ENCODE peak calls at places on chromosomes 6 and 20, in ten cellular contexts. D, Q, O, Z, K, J, M, F, H and N are unnamed samples.

GRCh38 chr6:15389079-15389758 is 143.3 kb downstream of the JARID2 start:
- DNase-seq in D (no peak), Q (no peak), O (no peak), Z (no peak), K (no peak), J (peak; percentile 61), M (no peak), F (peak; percentile 21), H (peak; percentile 30), N (no peak)

GRCh38 chr6:50819906-50820589 is 1.4 kb downstream of the TFAP2B start:
- DNase-seq in D (no peak), Q (no peak), O (no peak), Z (no peak), K (no peak), J (no peak), M (no peak), F (no peak), H (no peak), N (no peak)

GRCh38 chr6:110814488-110815259 is 595 bp downstream of the CDK19 start:
- DNase-seq in D (peak; percentile 6), Q (peak; percentile 61), O (peak; percentile 40), Z (peak; percentile 67), K (peak; percentile 55), J (peak; percentile 69), M (peak; percentile 23), F (peak; percentile 44), H (peak; percentile 70), N (peak; percentile 56)

GRCh38 chr6:90533615-90534336 is 53.1 kb downstream of the MAP3K7 start:
- DNase-seq in D (no peak), Q (no peak), O (no peak), Z (peak; percentile 83), K (no peak), J (no peak), M (no peak), F (no peak), H (no peak), N (no peak)

GRCh38 chr20:2429061-2429460 is 41.5 kb downstream of the SNRPB start:
- DNase-seq in D (no peak), Q (no peak), O (no peak), Z (no peak), K (no peak), J (no peak), M (no peak), F (no peak), H (no peak), N (no peak)

GRCh38 chr6:127468936-127469335 is 9.7 kb upstream of the KIAA0408 start:
- DNase-seq in D (no peak), Q (no peak), O (no peak), Z (no peak), K (peak; percentile 15), J (no peak), M (peak; percentile 7), F (no peak), H (no peak), N (no peak)

GRCh38 chr20:32963176-32963575 is 41.1 kb downstream of the SUN5 start:
- DNase-seq in D (no peak), Q (no peak), O (no peak), Z (no peak), K (no peak), J (no peak), M (no peak), F (no peak), H (no peak), N (no peak)

GRCh38 chr6:166780284-166780683 is 153.2 kb upstream of the RPS6KA2 start:
- DNase-seq in D (no peak), Q (no peak), O (no peak), Z (no peak), K (no peak), J (no peak), M (no peak), F (no peak), H (no peak), N (no peak)

GRCh38 chr20:59751075-59751711 is 146.9 kb downstream of the PHACTR3 start:
- DNase-seq in D (peak; percentile 73), Q (peak; percentile 68), O (peak; percentile 64), Z (peak; percentile 18), K (peak; percentile 5), J (no peak), M (no peak), F (peak; percentile 63), H (no peak), N (peak; percentile 60)

GRCh38 chr20:16498526-16499140 is 74.6 kb downstream of the KIF16B start:
- DNase-seq in D (peak; percentile 82), Q (no peak), O (no peak), Z (peak; percentile 14), K (no peak), J (no peak), M (no peak), F (no peak), H (no peak), N (no peak)

GRCh38 chr6:14149053-14149746 is 31.6 kb downstream of the CD83 start:
- DNase-seq in D (no peak), Q (no peak), O (no peak), Z (no peak), K (no peak), J (no peak), M (no peak), F (no peak), H (no peak), N (no peak)

GRCh38 chr20:48051810-48052491 is 266.7 kb upstream of the SULF2 start:
- DNase-seq in D (peak; percentile 97), Q (no peak), O (peak; percentile 78), Z (no peak), K (peak; percentile 90), J (no peak), M (peak; percentile 86), F (no peak), H (no peak), N (no peak)

GRCh38 chr6:5997420-5998093 is 9.2 kb downstream of the NRN1 start:
- DNase-seq in D (no peak), Q (no peak), O (no peak), Z (peak; percentile 39), K (no peak), J (no peak), M (no peak), F (peak; percentile 11), H (no peak), N (no peak)

GRCh38 chr6:129882510-129883023 is 21.5 kb upstream of the TMEM244 start:
- DNase-seq in D (no peak), Q (no peak), O (no peak), Z (no peak), K (no peak), J (no peak), M (no peak), F (no peak), H (no peak), N (no peak)

GRCh38 chr20:38414769-38415450 is 20.2 kb downstream of the SNHG17 start:
- DNase-seq in D (no peak), Q (no peak), O (no peak), Z (no peak), K (no peak), J (no peak), M (no peak), F (no peak), H (no peak), N (no peak)

DNA sequence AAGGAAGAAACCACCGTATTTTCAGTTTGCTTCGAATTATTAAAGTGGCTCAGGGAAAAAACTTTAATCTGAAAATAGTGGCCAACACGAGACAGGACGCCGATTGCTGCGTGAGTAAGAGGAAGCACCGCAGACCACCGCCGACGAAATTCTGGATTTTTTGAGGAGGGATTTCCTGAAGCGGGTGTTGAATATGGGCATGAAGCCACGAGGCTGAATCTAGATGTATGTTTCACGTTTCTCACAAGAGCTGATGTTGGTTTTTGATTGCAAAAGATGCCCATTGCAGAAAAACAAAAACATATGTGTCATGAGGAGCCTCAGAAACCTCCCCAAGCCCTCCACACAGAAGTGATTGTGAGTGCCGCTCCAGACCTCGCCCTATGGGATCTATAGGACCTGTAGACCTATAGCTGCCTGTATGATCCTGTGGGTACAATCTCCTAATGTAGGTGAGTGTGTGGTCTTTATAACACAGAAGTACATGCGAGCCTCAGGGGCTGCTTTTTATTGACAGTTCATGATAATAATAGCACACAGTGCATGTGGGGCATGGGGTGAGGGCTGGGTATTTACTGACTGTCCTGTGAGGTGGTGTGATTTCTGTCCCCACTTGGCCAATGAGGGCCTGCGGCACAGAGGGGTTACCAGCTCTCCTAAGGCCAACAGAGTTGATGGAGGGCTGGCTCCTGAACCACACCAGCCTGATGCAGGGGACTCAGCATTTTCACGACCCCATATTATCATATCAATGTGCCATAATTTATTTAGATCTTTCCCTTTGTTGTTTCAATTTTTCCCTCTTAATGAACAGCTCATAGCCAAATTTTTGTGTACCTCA is 243.9 kb downstream of the DLL1 start:
- DNase-seq in D (no peak), Q (no peak), O (no peak), Z (no peak), K (no peak), J (peak; percentile 36), M (no peak), F (no peak), H (no peak), N (no peak)
- H3K9me3 ChIP-seq in D (no peaks in the 10 kb centered on the region), Q (no peaks in the 10 kb centered on the region), O (no peaks in the 10 kb centered on the region), Z (no peaks in the 10 kb centered on the region), K (no peaks in the 10 kb centered on the region), J (no peaks in the 10 kb centered on the region), M (peaks cover 3% of the 10 kb centered on the region), F (peaks cover 4% of the 10 kb centered on the region), H (no peaks in the 10 kb centered on the region), N (no peaks in the 10 kb centered on the region)

DNA sequence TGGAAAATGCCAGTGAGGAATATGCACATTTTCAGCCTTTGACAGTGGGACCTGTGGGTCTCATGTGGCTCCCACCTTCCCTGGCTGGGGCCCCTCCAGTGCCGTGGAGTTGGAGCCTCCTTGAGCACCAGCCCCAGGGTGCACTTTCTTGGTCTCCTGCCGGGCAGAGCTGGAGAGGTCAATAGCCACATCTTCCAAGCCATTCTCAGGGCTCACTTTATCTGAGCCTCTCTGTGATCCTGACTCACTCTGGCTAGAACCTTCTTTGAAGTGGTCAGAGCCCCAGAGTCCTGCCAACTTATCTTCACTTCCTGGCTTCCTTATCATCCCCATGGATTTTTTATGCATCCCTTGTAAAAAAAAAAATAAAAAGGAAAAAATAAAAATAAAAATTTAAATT is 5.7 kb downstream of the VSX1 start:
- DNase-seq in D (peak; percentile 38), Q (no peak), O (peak; percentile 39), Z (no peak), K (peak; percentile 27), J (no peak), M (no peak), F (no peak), H (no peak), N (no peak)
- H3K27me3 ChIP-seq in D (peaks cover under 1% of the 10 kb centered on the region), Q (peaks cover 89% of the 10 kb centered on the region), O (no peaks in the 10 kb centered on the region), Z (peaks cover 69% of the 10 kb centered on the region), K (peaks cover 64% of the 10 kb centered on the region), J (peaks cover under 1% of the 10 kb centered on the region), M (peaks cover 90% of the 10 kb centered on the region), F (peaks cover 26% of the 10 kb centered on the region), H (peaks cover 91% of the 10 kb centered on the region), N (peaks cover 68% of the 10 kb centered on the region)

GRCh38 chr6:122797537-122797936 is 8.5 kb downstream of the SMPDL3A start:
- DNase-seq in D (no peak), Q (no peak), O (no peak), Z (no peak), K (no peak), J (no peak), M (no peak), F (no peak), H (no peak), N (no peak)
- H3K27ac ChIP-seq in D (peak overlapping the region; percentile 91), Q (no peak overlapping the region), O (no peak overlapping the region), Z (no peak overlapping the region), K (no peak overlapping the region), J (peak overlapping the region; percentile 73), M (peak overlapping the region; percentile 4), F (no peak overlapping the region), H (no peak overlapping the region), N (no peak overlapping the region)

DNA sequence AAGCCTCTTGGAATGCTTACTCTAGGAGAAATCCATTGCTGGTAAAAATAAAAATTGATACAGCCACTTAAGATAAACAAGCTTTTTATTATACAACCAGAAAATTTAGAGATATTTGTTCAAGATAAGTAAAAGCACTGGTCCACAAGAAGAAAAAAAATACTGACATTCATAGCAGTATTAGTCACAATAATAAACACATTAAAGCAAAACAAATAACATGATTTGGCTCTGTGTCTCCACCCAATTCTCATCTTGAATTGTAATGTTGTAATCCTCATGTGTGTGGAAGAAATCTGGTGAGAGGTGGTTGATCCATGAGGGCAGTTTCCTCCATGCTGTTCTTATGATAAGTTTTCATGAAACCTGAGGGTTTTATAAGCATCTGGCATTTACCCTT is 1093.5 kb upstream of the ADGRB3 start:
- DNase-seq in D (peak; percentile 34), Q (no peak), O (no peak), Z (no peak), K (peak; percentile 30), J (no peak), M (peak; percentile 21), F (no peak), H (no peak), N (no peak)
- H3K9me3 ChIP-seq in D (peaks cover 6% of the 10 kb centered on the region), Q (peaks cover 51% of the 10 kb centered on the region), O (no peaks in the 10 kb centered on the region), Z (peaks cover 34% of the 10 kb centered on the region), K (no peaks in the 10 kb centered on the region), J (peaks cover 5% of the 10 kb centered on the region), M (peaks cover 10% of the 10 kb centered on the region), F (peaks cover 39% of the 10 kb centered on the region), H (no peaks in the 10 kb centered on the region), N (no peaks in the 10 kb centered on the region)